ENCODE peak calls at places on chromosomes 5 and 9, in four cellular contexts. J is colonic mucosa, S is upper lobe of left lung, I is cardiac fibroblast. R is an unnamed sample.

GRCh38 chr9:95107001-95107749 is 210.3 kb downstream of the FANCC start:
- DNase-seq in S (no peak), J (no peak), I (peak; percentile 68), R (peak; percentile 59)

GRCh38 chr9:94909250-94909894 is 182.9 kb downstream of the AOPEP start:
- DNase-seq in S (no peak), I (no peak), J (no peak), R (no peak)

GRCh38 chr5:92552206-92553160 is 1028.5 kb downstream of the NR2F1-AS1 start:
- DNase-seq in J (no peak), S (no peak), I (peak; percentile 99), R (no peak)

GRCh38 chr5:67031689-67032088 is 164.9 kb downstream of the CD180 start:
- DNase-seq in S (no peak), J (no peak), I (peak; percentile 37), R (no peak)

GRCh38 chr9:72856985-72857631 is 95.7 kb downstream of the ALDH1A1 start:
- DNase-seq in I (peak; percentile 86), J (peak; percentile 39), S (no peak), R (no peak)

GRCh38 chr9:512555-513272 is 298.0 kb downstream of the DOCK8 start:
- DNase-seq in S (no peak), J (no peak), I (no peak), R (no peak)

GRCh38 chr5:169542811-169543210 is 40.8 kb upstream of the SPDL1 start:
- DNase-seq in I (no peak), J (no peak), S (no peak), R (no peak)

GRCh38 chr9:128882677-128883590 is 1.0 kb downstream of the LRRC8A start:
- DNase-seq in J (no peak), I (no peak), S (no peak), R (no peak)

GRCh38 chr5:160699301-160699700 is 152.7 kb downstream of the ATP10B start:
- DNase-seq in S (no peak), I (no peak), J (peak; percentile 75), R (no peak)

GRCh38 chr9:94860678-94861588 is 134.4 kb downstream of the AOPEP start:
- DNase-seq in J (peak; percentile 42), S (peak; percentile 41), I (peak; percentile 74), R (no peak)

GRCh38 chr5:122311888-122312669 is at the start of gene SNCAIP:
- DNase-seq in S (peak; percentile 31), J (peak; percentile 37), I (peak; percentile 38), R (peak; percentile 67)
- H3K4me3 ChIP-seq in S (peak within 1 kb of the TSS; percentile 58), J (peak within 1 kb of the TSS; percentile 40), I (peak within 1 kb of the TSS; percentile 50), R (peak within 1 kb of the TSS; percentile 76)

GRCh38 chr5:130678637-130679036 is 486.4 kb downstream of the HINT1 start:
- DNase-seq in I (no peak), S (no peak), J (no peak), R (no peak)
- H3K4me3 ChIP-seq in I (no peak overlapping the region), S (no peak overlapping the region), J (no peak overlapping the region), R (no peak overlapping the region)

GRCh38 chr5:1488882-1489680 is 34.7 kb downstream of the LPCAT1 start:
- DNase-seq in J (peak; percentile 33), S (no peak), I (peak; percentile 92), R (no peak)

GRCh38 chr5:1489754-1490153 is 34.0 kb downstream of the LPCAT1 start:
- DNase-seq in I (no peak), J (no peak), S (no peak), R (no peak)

GRCh38 chr5:1486271-1486670 is 37.5 kb downstream of the LPCAT1 start:
- DNase-seq in I (no peak), S (no peak), J (no peak), R (no peak)

GRCh38 chr5:1485320-1486118 is 38.2 kb downstream of the LPCAT1 start:
- DNase-seq in S (no peak), I (no peak), J (no peak), R (no peak)

GRCh38 chr5:1487079-1487764 is 36.5 kb downstream of the LPCAT1 start:
- DNase-seq in S (no peak), I (no peak), J (no peak), R (no peak)
- H3K4me3 ChIP-seq in S (no peak overlapping the region), I (no peak overlapping the region), J (no peak overlapping the region), R (no peak overlapping the region)

GRCh38 chr5:16913187-16913839 is 22.8 kb downstream of the MYO10 start:
- DNase-seq in I (no peak), S (no peak), J (peak; percentile 75), R (no peak)

GRCh38 chr5:16916262-16916878 is 19.7 kb downstream of the MYO10 start:
- DNase-seq in S (no peak), I (peak; percentile 96), J (no peak), R (no peak)

GRCh38 chr5:16912080-16912479 is 24.0 kb downstream of the MYO10 start:
- DNase-seq in S (no peak), I (no peak), J (no peak), R (no peak)

GRCh38 chr5:16914584-16914983 is 21.5 kb downstream of the MYO10 start:
- DNase-seq in I (no peak), S (no peak), J (no peak), R (no peak)

GRCh38 chr5:16913840-16914435 is 22.1 kb downstream of the MYO10 start:
- DNase-seq in S (no peak), I (no peak), J (peak; percentile 77), R (no peak)
- H3K4me3 ChIP-seq in S (no peak overlapping the region), I (no peak overlapping the region), J (peak overlapping the region; percentile 6), R (no peak overlapping the region)

DNA sequence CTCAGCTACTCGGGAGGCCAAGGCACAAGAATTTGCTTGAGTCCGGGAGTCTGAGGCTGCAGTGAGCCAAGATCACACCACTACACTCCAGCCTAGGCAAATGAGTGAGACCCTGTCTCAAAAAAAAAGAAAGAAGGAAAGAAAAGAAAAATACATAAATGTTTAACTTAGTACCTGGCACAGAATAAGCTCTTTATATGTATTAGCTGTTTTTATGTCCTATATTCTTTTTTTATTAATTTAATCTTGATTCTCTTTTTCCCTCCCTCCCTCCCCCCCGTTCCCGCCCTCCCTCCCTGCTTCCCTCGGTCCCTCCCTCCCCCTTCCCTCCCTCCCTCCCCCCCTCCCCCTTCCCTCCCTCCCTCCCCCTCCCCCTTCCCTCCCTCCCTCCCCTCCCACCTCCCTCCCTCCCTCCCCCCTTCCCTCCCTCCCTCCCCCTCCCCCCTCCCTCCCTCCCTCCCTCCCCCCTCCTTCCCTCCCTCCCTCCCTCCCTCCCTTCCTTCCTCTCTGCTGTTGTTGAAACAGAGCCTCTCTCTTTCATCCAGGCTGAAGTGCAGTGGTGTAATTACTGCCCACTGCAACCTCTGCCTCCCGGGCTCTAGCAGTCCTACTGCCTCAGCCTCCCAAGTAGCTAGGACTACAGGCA is 135.8 kb upstream of the GRHPR start:
- DNase-seq in S (no peak), I (no peak), J (no peak), R (no peak)
- H3K4me3 ChIP-seq in S (no peak overlapping the region), I (no peak overlapping the region), J (no peak overlapping the region), R (no peak overlapping the region)

R was measured in suprapubic skin.